ENCODE peak calls at places on chromosomes 7 and 10, in four cellular contexts. K, R, F and E are unnamed samples.

GRCh38 chr10:113735913-113736312 is 15.6 kb upstream of the PLEKHS1 start:
- DNase-seq in R (peak; percentile 30), K (no peak), F (peak; percentile 8), E (no peak)

GRCh38 chr10:88841316-88842111 is 10.1 kb downstream of the ANKRD22 start:
- DNase-seq in K (no peak), R (no peak), F (no peak), E (no peak)

GRCh38 chr7:102024769-102025391 is 207.5 kb downstream of the CUX1 start:
- DNase-seq in R (peak; percentile 55), K (no peak), F (peak; percentile 67), E (no peak)

GRCh38 chr10:35041502-35041879 is 48.6 kb downstream of the CUL2 start:
- DNase-seq in K (no peak), R (no peak), F (no peak), E (no peak)

GRCh38 chr7:116832692-116833091 is 29.7 kb upstream of the CAPZA2 start:
- DNase-seq in F (no peak), K (no peak), R (no peak), E (no peak)

GRCh38 chr7:69597278-69598076 is 798 bp upstream of the AUTS2 start:
- DNase-seq in K (no peak), R (no peak), F (peak; percentile 75), E (peak; percentile 70)

GRCh38 chr7:82051641-82052040 is 281.8 kb upstream of the HGF start:
- DNase-seq in F (no peak), R (no peak), K (no peak), E (no peak)

GRCh38 chr10:47346572-47347302 is 1.4 kb upstream of the RBP3 start:
- DNase-seq in R (no peak), F (no peak), K (no peak), E (no peak)

GRCh38 chr7:36881206-36881605 is 156.9 kb upstream of the AOAH start:
- DNase-seq in K (no peak), F (no peak), R (no peak), E (no peak)

GRCh38 chr10:131270461-131271190 is 40.9 kb downstream of the TCERG1L start:
- DNase-seq in R (no peak), K (no peak), F (no peak), E (no peak)

GRCh38 chr10:122786269-122786668 is 59.4 kb downstream of the CUZD1 start:
- DNase-seq in K (peak; percentile 6), R (no peak), F (peak; percentile 33), E (peak; percentile 69)

GRCh38 chr7:100825215-100825671 is 2.1 kb downstream of the EPHB4 start:
- DNase-seq in R (no peak), F (peak; percentile 81), K (no peak), E (peak; percentile 29)

GRCh38 chr10:132306951-132307751 is 599 bp downstream of the STK32C start:
- DNase-seq in R (no peak), K (no peak), F (no peak), E (peak; percentile 39)

GRCh38 chr7:29327455-29327854 is 132.9 kb downstream of the CHN2 start:
- DNase-seq in F (no peak), R (no peak), K (no peak), E (no peak)

GRCh38 chr7:14071045-14071444 is 81.6 kb upstream of the ETV1 start:
- DNase-seq in R (no peak), K (no peak), F (no peak), E (no peak)